ENCODE peak calls at places on chromosomes 4 and X, in eight cellular contexts. U is HCT116, P is GM12891, S is breast epithelium, M is stomach, Q is sigmoid colon, W is transverse colon, C is prostate gland. G is an unnamed sample.

GRCh38 chr4:20341121-20341758 is 89.5 kb downstream of the SLIT2 start:
- DNase-seq in U (no peak), P (no peak), C (no peak), Q (no peak), M (no peak), S (no peak), W (no peak), G (no peak)

GRCh38 chrX:136589966-136590365 is 58.0 kb downstream of the VGLL1 start:
- DNase-seq in P (no peak), U (no peak), S (no peak), C (no peak), M (no peak), W (no peak), Q (no peak), G (no peak)

GRCh38 chr4:128286474-128287158 is 997 bp downstream of the PGRMC2 start:
- DNase-seq in C (peak; percentile 25), W (no peak), U (peak; percentile 22), S (no peak), M (no peak), Q (no peak), P (no peak), G (no peak)

GRCh38 chr4:187006189-187006618 is 282.5 kb upstream of the FAT1 start:
- DNase-seq in W (no peak), M (no peak), U (no peak), S (no peak), P (no peak), Q (no peak), C (peak; percentile 19), G (no peak)

GRCh38 chrX:632391-633042 is 1.9 kb downstream of the SHOX start:
- DNase-seq in P (no peak), U (no peak), M (no peak), C (no peak), S (no peak), W (no peak), Q (no peak), G (no peak)

GRCh38 chrX:9533611-9534010 is 68.8 kb downstream of the TBL1X start:
- DNase-seq in Q (no peak), W (no peak), S (no peak), P (no peak), M (no peak), C (no peak), U (no peak), G (no peak)

GRCh38 chr4:128525939-128526630 is 238.5 kb upstream of the PGRMC2 start:
- DNase-seq in W (no peak), C (peak; percentile 29), Q (no peak), P (no peak), S (no peak), U (no peak), M (no peak), G (no peak)

GRCh38 chrX:67717571-67717970 is 173.8 kb downstream of the AR start:
- DNase-seq in U (no peak), Q (no peak), P (no peak), M (no peak), W (no peak), S (no peak), C (no peak), G (no peak)

GRCh38 chr4:3307060-3307459 is 14.2 kb downstream of the RGS12 start:
- DNase-seq in P (no peak), W (no peak), S (no peak), M (no peak), Q (peak; percentile 50), U (no peak), C (no peak), G (no peak)

DNA sequence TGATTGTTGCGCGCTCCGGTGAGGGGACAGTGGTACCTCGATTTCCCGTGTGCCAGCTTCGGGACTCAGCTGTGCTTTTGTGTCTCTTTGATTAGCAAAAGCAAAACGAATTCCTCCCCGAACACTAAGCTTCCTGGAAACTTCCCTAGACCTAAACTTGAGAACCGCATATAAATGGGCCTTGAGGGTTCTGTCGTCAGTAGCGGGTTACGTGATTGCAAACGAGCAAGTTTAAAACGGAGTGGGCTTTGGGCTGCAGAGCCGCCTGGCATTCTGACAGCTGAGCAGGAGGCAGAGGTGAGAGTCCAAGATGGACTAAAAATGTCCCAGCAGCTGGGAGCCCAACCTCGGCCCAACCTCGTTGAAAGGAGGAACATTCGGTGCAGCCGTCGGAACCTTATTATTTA is 1.2 kb upstream of the TAPT1 start:
- DNase-seq in S (peak; percentile 21), W (peak; percentile 51), Q (peak; percentile 78), P (no peak), C (no peak), U (no peak), M (peak; percentile 40), G (no peak)
- TF ChIP-seq POLR2AphosphoS5 in S (no peak), W (peak; percentile 3), Q (no peak), P (no peak), C (no peak), U (no peak), M (no peak), G (no peak)

DNA sequence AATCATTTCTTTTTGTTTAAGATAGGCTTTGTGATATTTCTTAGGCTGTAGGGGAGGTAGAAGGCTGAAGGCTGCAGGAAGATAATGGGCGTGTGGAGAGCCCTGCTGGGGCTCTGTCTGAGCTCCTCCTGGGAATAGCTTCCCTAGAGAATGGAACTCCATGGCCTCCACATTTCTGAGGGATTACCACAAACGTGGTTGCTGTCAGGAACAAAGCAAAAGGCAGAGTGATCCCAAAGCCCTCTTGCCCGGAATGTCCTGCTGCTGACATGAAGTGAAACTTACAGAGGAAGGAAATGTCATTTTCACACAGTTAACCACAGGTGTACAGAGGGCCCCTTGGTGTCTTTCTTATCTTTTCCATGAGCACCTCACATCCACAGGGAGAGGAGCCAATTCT is 89.3 kb downstream of the DDIT4L start:
- DNase-seq in C (no peak), S (no peak), P (no peak), W (no peak), U (no peak), M (no peak), Q (no peak), G (no peak)
- TF ChIP-seq POLR2AphosphoS5 in C (no peak), S (no peak), P (no peak), W (no peak), U (no peak), M (no peak), Q (no peak), G (no peak)

GRCh38 chrX:100410083-100410590 is at the start of gene PCDH19:
- DNase-seq in M (peak; percentile 54), W (peak; percentile 42), U (no peak), S (no peak), C (peak; percentile 13), Q (peak; percentile 65), P (no peak), G (no peak)
- TF ChIP-seq POLR2AphosphoS5 in M (no peak), W (no peak), U (no peak), S (no peak), C (peak; percentile 11), Q (peak; percentile 25), P (no peak), G (peak; percentile 56)

GRCh38 chr4:55807556-55807955 is 12.0 kb upstream of the EXOC1L start:
- DNase-seq in P (no peak), M (no peak), Q (no peak), S (no peak), W (no peak), U (no peak), C (no peak), G (no peak)
- TF ChIP-seq POLR2AphosphoS5 in P (no peak), M (no peak), Q (no peak), S (no peak), W (no peak), U (no peak), C (no peak), G (no peak)

GRCh38 chr4:71669291-71669690 is 114.6 kb downstream of the GC start:
- DNase-seq in P (no peak), C (no peak), S (no peak), Q (no peak), W (no peak), M (no peak), U (no peak), G (no peak)

GRCh38 chr4:71663780-71664179 is 120.1 kb downstream of the GC start:
- DNase-seq in S (no peak), Q (no peak), C (no peak), P (no peak), U (no peak), W (no peak), M (no peak), G (no peak)

GRCh38 chr4:71659979-71660378 is 123.9 kb downstream of the GC start:
- DNase-seq in C (no peak), Q (no peak), P (no peak), M (no peak), U (no peak), W (no peak), S (no peak), G (no peak)

GRCh38 chr4:71664366-71664765 is 119.5 kb downstream of the GC start:
- DNase-seq in P (no peak), S (no peak), M (no peak), Q (no peak), U (no peak), W (no peak), C (no peak), G (no peak)
- TF ChIP-seq POLR2AphosphoS5 in P (no peak), S (no peak), M (no peak), Q (no peak), U (no peak), W (no peak), C (no peak), G (no peak)

G was measured in SK-N-MC.